ENCODE peak calls at places on chromosomes 12 and 14, in nine cellular contexts. W is heart right ventricle, H is upper lobe of right lung, P is stomach, M is BE2C, C is sigmoid colon, O is body of pancreas, D is breast epithelium, A is thoracic aorta. I is an unnamed sample.
A peak's percentile ranks its signal among the peaks of the same experiment; 100 is the strongest.

GRCh38 chr12:121960541-121960940 is 42.1 kb downstream of the CFAP251 start:
- DNase-seq in H (no peak), M (no peak), O (no peak), W (no peak), A (no peak), P (no peak), C (no peak), D (no peak), I (no peak)

GRCh38 chr14:92382677-92383076 is 59.7 kb downstream of the SLC24A4 start:
- DNase-seq in M (no peak), O (no peak), C (no peak), W (no peak), P (no peak), H (no peak), A (no peak), D (no peak), I (no peak)

GRCh38 chr12:11026118-11026517 is 3.7 kb upstream of the TAS2R19 start:
- DNase-seq in C (no peak), D (no peak), A (no peak), P (no peak), M (peak; percentile 11), O (no peak), H (no peak), W (no peak), I (no peak)

GRCh38 chr12:123107926-123108681 is 42.8 kb downstream of the PITPNM2 start:
- DNase-seq in M (no peak), W (no peak), O (no peak), P (no peak), C (no peak), H (no peak), D (no peak), A (no peak), I (no peak)

GRCh38 chr12:124302807-124303578 is 8.1 kb downstream of the RFLNA start:
- DNase-seq in O (no peak), A (no peak), W (no peak), H (no peak), D (no peak), C (no peak), M (no peak), P (no peak), I (no peak)

GRCh38 chr12:65962921-65963883 is 138.9 kb downstream of the HMGA2 start:
- DNase-seq in P (no peak), C (no peak), H (no peak), M (peak; percentile 17), D (no peak), O (peak; percentile 20), W (no peak), A (no peak), I (no peak)

GRCh38 chr14:55451950-55452349 is 11.5 kb upstream of the TBPL2 start:
- DNase-seq in W (no peak), D (no peak), C (no peak), M (no peak), P (no peak), O (no peak), A (no peak), H (no peak), I (no peak)

GRCh38 chr12:94277426-94278000 is 129.1 kb downstream of the PLXNC1 start:
- DNase-seq in P (no peak), W (no peak), C (no peak), M (no peak), O (no peak), A (no peak), H (no peak), D (no peak), I (no peak)

GRCh38 chr14:50875359-50876090 is 3.7 kb downstream of the ABHD12B start:
- DNase-seq in D (no peak), W (no peak), H (no peak), M (no peak), P (no peak), C (no peak), O (no peak), A (no peak), I (peak; percentile 17)

GRCh38 chr12:83149987-83150386 is 463.3 kb downstream of the TMTC2 start:
- DNase-seq in C (no peak), P (no peak), H (no peak), A (no peak), W (no peak), M (no peak), O (no peak), D (no peak), I (no peak)

GRCh38 chr12:77679701-77680100 is 151.0 kb upstream of the NAV3 start:
- DNase-seq in D (no peak), C (no peak), P (no peak), M (no peak), H (no peak), A (no peak), W (no peak), O (no peak), I (no peak)

DNA sequence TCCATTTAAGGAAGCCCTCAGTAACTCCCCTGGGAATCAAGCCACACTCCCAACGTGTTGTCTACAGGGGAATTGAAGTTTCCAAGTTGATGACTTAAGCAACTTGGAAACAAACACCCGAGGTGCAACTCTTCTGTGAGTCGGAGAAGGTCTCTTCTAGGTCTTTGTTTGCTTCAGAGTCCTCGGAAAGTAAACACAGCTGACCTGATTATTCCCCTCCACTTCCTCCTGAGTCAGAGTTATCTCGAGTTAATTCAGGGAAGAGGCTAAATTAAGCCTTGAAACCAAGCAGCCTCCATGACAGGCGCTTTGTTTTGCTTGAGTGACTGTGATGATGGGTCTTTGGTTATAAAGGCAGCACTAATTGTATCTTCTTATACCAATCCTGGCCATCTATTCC is 41.8 kb downstream of the TUNAR start:
- DNase-seq in A (no peak), P (no peak), D (no peak), O (no peak), W (no peak), H (no peak), M (no peak), C (no peak), I (no peak)
- H3K27me3 ChIP-seq in A (no peaks in the 10 kb centered on the region), P (no peaks in the 10 kb centered on the region), D (no peaks in the 10 kb centered on the region), O (no peaks in the 10 kb centered on the region), W (peaks cover 44% of the 10 kb centered on the region), H (peaks cover 4% of the 10 kb centered on the region), M (no peaks in the 10 kb centered on the region), C (no peaks in the 10 kb centered on the region), I (no peaks in the 10 kb centered on the region)

GRCh38 chr12:1918081-1918874 is at the start of gene CACNA2D4:
- DNase-seq in M (no peak), W (no peak), H (no peak), D (no peak), A (no peak), O (no peak), P (peak; percentile 22), C (peak; percentile 60), I (no peak)

GRCh38 chr12:1918875-1919236 is 404 bp upstream of the CACNA2D4 start:
- DNase-seq in M (no peak), W (no peak), D (no peak), A (no peak), O (no peak), C (peak; percentile 38), P (peak; percentile 21), H (no peak), I (no peak)

GRCh38 chr12:1920436-1920835 is 2.0 kb upstream of the CACNA2D4 start:
- DNase-seq in P (peak; percentile 22), O (no peak), C (no peak), A (no peak), W (no peak), M (no peak), D (no peak), H (no peak), I (no peak)

GRCh38 chr12:1919763-1920162 is 1.3 kb upstream of the CACNA2D4 start:
- DNase-seq in W (no peak), M (no peak), D (no peak), P (no peak), C (no peak), H (no peak), O (no peak), A (no peak), I (no peak)

DNA sequence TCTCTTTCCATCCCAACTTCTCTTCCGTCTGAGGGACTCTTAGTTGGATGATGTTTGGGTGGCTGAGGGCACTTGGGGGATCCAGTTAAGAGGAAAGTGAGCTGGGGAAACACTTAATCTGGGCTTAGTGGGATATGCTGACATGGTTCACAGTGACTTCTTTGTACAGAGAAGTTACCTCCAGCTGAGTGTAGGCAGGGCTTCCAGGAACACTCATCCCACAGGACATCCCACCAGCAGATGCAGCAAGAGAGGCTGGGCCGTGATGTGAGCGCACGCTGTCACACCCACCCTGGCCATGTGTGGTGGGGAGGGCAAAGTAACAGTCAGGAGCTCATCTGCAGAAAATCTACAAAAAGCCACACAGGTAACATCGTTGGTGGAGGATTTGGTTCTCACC is 832 bp upstream of the CACNA2D4 start:
- DNase-seq in C (no peak), H (no peak), W (no peak), A (no peak), P (no peak), O (no peak), D (no peak), M (no peak), I (no peak)
- H3K4me3 ChIP-seq in C (no peak overlapping the region), H (peak overlapping the region; percentile 10), W (no peak overlapping the region), A (no peak overlapping the region), P (no peak overlapping the region), O (no peak overlapping the region), D (no peak overlapping the region), M (no peak overlapping the region), I (no peak overlapping the region)

GRCh38 chr12:52294803-52295202 is 3.5 kb upstream of the KRT81 start:
- DNase-seq in M (no peak), H (no peak), O (no peak), W (no peak), D (no peak), A (no peak), P (no peak), C (no peak), I (no peak)

GRCh38 chr12:52295663-52296062 is 4.3 kb upstream of the KRT81 start:
- DNase-seq in O (no peak), P (no peak), C (no peak), H (no peak), M (no peak), A (no peak), W (no peak), D (peak; percentile 15), I (no peak)

GRCh38 chr12:52298677-52299076 is 7.3 kb upstream of the KRT81 start:
- DNase-seq in M (no peak), W (no peak), D (no peak), P (no peak), O (no peak), H (no peak), C (no peak), A (no peak), I (no peak)

GRCh38 chr12:52293926-52294325 is 2.6 kb upstream of the KRT81 start:
- DNase-seq in O (no peak), W (no peak), P (no peak), D (peak; percentile 19), H (no peak), M (no peak), A (no peak), C (no peak), I (no peak)

GRCh38 chr12:52296572-52297215 is 5.4 kb upstream of the KRT81 start:
- DNase-seq in P (peak; percentile 4), D (peak; percentile 34), O (no peak), H (no peak), M (peak; percentile 2), C (peak; percentile 19), W (no peak), A (no peak), I (no peak)
- H3K27me3 ChIP-seq in P (peaks cover 2% of the 10 kb centered on the region), D (no peaks in the 10 kb centered on the region), O (no peaks in the 10 kb centered on the region), H (peaks cover 16% of the 10 kb centered on the region), M (no peaks in the 10 kb centered on the region), C (no peaks in the 10 kb centered on the region), W (peaks cover 69% of the 10 kb centered on the region), A (no peaks in the 10 kb centered on the region), I (peaks cover 14% of the 10 kb centered on the region)

DNA sequence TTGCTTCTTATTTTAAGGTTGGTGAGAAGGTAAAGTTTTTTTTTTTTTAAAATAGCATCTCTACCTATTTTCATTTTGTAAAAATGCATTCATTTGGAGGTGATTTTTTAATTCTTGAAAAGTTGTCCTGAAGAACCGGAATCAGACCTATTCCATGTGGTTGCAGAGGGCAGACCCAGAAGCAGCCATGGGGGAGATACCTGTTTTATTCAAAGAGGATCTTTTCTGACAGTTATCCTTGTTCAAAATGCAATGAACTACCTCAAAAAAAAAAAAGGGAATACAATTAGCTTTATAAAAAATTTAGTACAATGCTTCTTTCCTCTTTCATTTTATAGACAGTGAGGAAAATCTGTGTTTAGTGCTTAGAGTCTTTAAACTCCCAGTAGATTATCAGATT is 8.4 kb upstream of the NEMF start:
- DNase-seq in D (no peak), O (no peak), W (no peak), H (no peak), M (no peak), C (no peak), P (no peak), A (no peak), I (no peak)
- H3K4me3 ChIP-seq in D (peak overlapping the region; percentile 81), O (no peak overlapping the region), W (peak overlapping the region; percentile 51), H (peak overlapping the region; percentile 58), M (peak overlapping the region; percentile 91), C (peak overlapping the region; percentile 77), P (peak overlapping the region; percentile 54), A (peak overlapping the region; percentile 78), I (peak overlapping the region; percentile 100)